ENCODE peak calls at places on chromosomes 3 and 15, in six cellular contexts. A, G, P, H, R and C are unnamed samples. For H3K4me1, the result is how much of the 10 kb centered on the place peaks cover.

GRCh38 chr3:87491843-87492242 is 215.5 kb upstream of the POU1F1 start:
- DNase-seq in H (no peak), R (no peak), G (no peak), A (no peak), P (no peak), C (no peak)

GRCh38 chr3:134325722-134326121 is 48.5 kb downstream of the AMOTL2 start:
- DNase-seq in R (no peak), A (no peak), H (peak), P (no peak), G (no peak), C (peak)

GRCh38 chr15:69158201-69158842 is 2.1 kb upstream of the GLCE start:
- DNase-seq in P (no peak), A (no peak), R (no peak), H (no peak), G (no peak), C (no peak)

GRCh38 chr3:82999777-83000176 is 1238.3 kb upstream of the GBE1 start:
- DNase-seq in R (no peak), A (no peak), P (no peak), G (no peak), H (no peak), C (no peak)

GRCh38 chr3:193174137-193174536 is 66.9 kb upstream of the PLAAT1 start:
- DNase-seq in A (no peak), H (no peak), P (no peak), G (no peak), R (peak), C (no peak)

GRCh38 chr3:173510565-173510964 is 113.0 kb downstream of the NLGN1 start:
- DNase-seq in H (no peak), G (no peak), R (no peak), P (no peak), A (no peak), C (no peak)

GRCh38 chr3:14620512-14620911 is 31.1 kb upstream of the CCDC174 start:
- DNase-seq in G (no peak), R (no peak), H (no peak), A (no peak), P (no peak), C (no peak)

GRCh38 chr3:120177151-120177550 is 82.9 kb upstream of the GSK3B start:
- DNase-seq in R (no peak), A (no peak), G (peak), H (no peak), P (no peak), C (no peak)

GRCh38 chr3:175193815-175194518 is 334.8 kb downstream of the NAALADL2 start:
- DNase-seq in P (peak), G (peak), A (no peak), H (no peak), R (no peak), C (no peak)

GRCh38 chr3:50961361-50961760 is 286.6 kb downstream of the DOCK3 start:
- DNase-seq in A (no peak), H (no peak), P (no peak), G (peak), R (no peak), C (no peak)

GRCh38 chr3:124780767-124781485 is 50.7 kb downstream of the UMPS start:
- DNase-seq in G (peak), A (peak), H (no peak), R (no peak), P (no peak), C (peak)

GRCh38 chr15:31511707-31512310 is 185.2 kb downstream of the KLF13 start:
- DNase-seq in G (peak), H (no peak), P (no peak), A (no peak), R (no peak), C (no peak)

GRCh38 chr3:101379695-101380376 is 59.5 kb upstream of the IMPG2 start:
- DNase-seq in A (no peak), P (no peak), G (no peak), H (no peak), R (no peak), C (no peak)

GRCh38 chr15:57752426-57752825 is 45.9 kb downstream of the POLR2M start:
- DNase-seq in R (no peak), A (no peak), H (no peak), P (no peak), G (no peak), C (no peak)

GRCh38 chr3:168604767-168605166 is 509.0 kb upstream of the GOLIM4 start:
- DNase-seq in H (no peak), A (no peak), G (no peak), P (no peak), R (no peak), C (no peak)

GRCh38 chr15:59812889-59813288 is 123.8 kb upstream of the BNIP2 start:
- DNase-seq in A (no peak), P (no peak), R (no peak), G (no peak), H (no peak), C (no peak)

GRCh38 chr15:68186671-68187397 is 18.3 kb downstream of the CALML4 start:
- DNase-seq in A (no peak), R (no peak), G (no peak), H (no peak), P (no peak), C (no peak)

DNA sequence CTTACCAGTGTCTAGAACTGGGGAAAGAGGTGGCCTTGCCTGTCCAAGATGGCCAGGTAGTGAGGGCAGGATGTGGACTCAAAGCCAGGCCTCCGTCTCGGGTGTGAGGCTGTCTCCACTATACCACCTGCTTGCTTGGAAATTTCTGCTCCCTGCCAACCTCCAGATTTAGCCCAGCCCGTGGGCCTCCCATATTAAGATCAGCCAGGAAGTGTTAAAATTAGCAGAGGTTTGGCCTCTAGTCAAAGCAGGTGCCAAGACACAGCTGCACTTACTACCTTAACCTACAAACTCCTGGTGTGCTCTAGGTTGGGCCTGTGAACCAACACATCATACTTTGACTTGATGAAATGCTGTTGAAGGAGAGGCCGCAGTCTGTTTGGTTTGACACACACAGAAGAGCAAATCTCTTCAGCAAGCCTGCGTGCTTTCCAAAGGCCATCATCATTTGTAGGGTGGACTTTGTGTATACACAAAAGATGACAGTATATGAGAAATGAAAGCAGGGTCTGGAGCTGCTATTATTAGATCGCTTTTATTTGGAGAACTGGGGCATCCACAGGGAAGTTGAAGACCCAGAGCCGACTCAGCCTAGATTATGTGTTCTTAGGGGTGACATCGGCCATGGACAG is 206.5 kb downstream of the XXYLT1 start:
- DNase-seq in A (peak), H (no peak), G (no peak), R (no peak), P (no peak), C (no peak)
- TF ChIP-seq POLR2AphosphoS5 in A (no peak), H (no peak), G (peak), R (no peak), P (no peak), C (peak)

DNA sequence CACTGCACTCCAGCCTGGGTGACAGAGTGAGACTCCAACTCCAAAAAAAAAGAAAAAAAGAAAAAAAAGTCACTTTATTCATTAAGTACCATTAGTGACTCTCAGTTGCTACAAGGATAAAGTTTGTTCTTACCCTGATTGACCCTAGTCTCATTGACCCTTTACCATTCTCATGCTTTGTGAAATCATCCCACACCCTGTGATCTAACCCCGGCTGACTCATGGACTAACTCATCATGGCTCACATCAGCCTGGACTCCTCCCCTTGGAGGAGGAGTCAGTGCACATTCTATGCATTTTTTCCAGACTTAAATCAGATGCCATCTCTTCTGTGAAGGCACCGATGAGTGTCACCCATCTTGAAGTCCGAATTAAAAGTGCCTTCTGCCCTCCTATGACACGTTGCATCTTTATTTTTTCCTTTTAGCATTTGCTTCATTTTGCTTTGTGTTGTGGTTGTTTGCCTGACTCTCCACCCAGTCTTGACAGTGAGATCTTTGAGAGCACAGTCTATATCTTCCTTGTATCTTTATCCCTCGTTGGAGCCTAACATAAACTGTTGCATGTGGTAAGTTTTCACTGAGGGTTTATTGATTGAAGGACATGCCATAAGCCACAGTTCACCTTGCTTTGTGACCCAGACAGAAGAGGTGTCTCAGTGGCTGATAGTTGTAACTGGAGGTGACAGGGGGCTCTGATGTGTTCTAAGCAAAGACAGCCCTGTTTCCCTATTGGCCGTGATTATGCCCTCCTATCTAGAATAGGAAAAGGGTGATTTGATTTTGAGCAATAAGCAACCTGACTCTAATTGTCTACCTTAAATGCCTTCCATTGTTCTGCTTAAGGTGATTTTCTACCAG is 72.1 kb downstream of the IL1RAP start:
- DNase-seq in A (no peak), P (peak), H (no peak), R (no peak), G (peak), C (no peak)
- H3K4me3 ChIP-seq in A (no peak), P (peak), H (no peak), R (no peak), G (no peak), C (no peak)

DNA sequence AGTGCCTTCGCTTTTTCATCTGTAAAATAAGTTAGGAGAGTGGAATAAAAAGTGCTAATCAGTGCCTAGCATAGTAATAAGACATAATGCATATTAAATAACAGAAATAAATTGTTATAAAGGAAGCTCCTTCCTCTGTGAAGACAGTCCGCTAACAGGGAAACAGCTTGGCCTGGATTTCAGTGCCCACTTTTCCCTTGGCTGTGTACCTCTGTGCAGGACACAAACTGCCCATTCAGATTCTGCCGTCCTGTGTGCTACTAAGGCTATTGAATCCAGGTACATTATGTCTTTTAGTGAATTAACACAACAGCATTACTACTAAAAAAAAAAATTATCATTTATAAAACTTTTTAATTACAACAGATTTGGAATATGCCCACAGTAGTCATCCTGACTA is 90.7 kb downstream of the TBL1XR1 start:
- DNase-seq in P (no peak), H (no peak), A (no peak), R (no peak), G (no peak), C (no peak)
- H3K4me1 ChIP-seq in P (under half), H (half or more), A (half or more), R (under half), G (under half), C (under half)

DNA sequence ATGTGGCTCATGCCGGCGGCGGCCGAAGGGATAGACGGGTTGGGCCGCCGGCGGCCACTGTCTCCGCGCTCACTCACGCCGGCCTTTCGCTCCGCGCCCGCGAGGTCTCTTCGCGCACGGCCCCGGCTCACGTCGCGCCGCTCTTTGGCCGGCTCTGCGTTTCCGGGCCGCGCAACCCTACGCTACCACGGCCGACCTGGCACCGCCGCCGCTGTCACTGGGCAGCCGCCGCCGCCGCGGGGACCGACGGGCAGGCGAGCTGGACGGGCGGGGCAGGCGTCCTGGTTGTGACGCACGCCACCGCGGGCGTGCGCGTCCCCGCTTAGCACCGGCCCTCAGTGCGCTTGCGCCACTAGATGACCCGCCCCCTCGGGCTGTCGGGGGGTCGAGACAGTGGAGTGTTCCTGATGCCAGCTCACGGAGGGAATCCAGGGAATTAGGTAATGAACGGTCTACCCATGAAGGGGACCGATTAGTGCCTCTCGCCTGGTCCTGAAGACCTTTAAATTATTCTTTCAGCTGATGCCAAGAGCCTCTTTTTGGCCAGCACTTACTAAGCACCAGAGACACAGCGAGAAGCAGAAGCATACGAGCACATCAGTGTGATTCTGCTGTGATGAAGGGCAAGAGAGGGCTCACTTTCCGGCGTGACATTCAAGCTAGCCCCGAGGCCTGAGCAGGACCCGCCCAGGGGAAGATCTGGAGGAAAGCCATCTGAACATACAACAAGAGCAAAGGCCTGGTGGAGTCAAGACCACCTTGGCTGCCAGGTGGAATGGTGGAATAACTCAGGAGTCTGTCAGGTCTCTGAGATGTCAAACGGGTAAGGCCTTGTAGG is at the start of gene PRKAR2A:
- DNase-seq in R (peak), H (peak), P (peak), A (peak), G (peak), C (peak)
- TF ChIP-seq POLR2AphosphoS5 in R (no peak), H (peak), P (peak), A (peak), G (peak), C (peak)